ENCODE peak calls at places on chromosomes 1 and 21, in four cellular contexts. N is cerebellum; I is naive thymus-derived CD4-positive, alpha-beta T cell; T is sciatic nerve. L is an unnamed sample.

GRCh38 chr1:1397839-1398523 is 1.2 kb downstream of the CCNL2 start:
- DNase-seq in T (no peak), N (no peak), I (no peak), L (no peak)

GRCh38 chr21:25898671-25899070 is 163.9 kb downstream of the GABPA start:
- DNase-seq in T (no peak), N (no peak), I (no peak), L (no peak)

GRCh38 chr1:211813590-211813989 is 17.0 kb downstream of the LPGAT1 start:
- DNase-seq in N (peak; percentile 22), T (no peak), I (no peak), L (peak; percentile 40)

GRCh38 chr1:231410041-231410591 is 12.0 kb downstream of the EGLN1 start:
- DNase-seq in T (no peak), N (no peak), I (no peak), L (peak; percentile 14)

GRCh38 chr1:33332357-33332789 is 11.5 kb upstream of the A3GALT2 start:
- DNase-seq in T (peak; percentile 55), N (peak; percentile 65), I (no peak), L (no peak)

GRCh38 chr1:94607398-94607797 is 65.8 kb upstream of the F3 start:
- DNase-seq in I (no peak), T (no peak), N (no peak), L (no peak)

GRCh38 chr1:42567038-42567437 is 91.2 kb upstream of the PPIH start:
- DNase-seq in T (no peak), I (no peak), N (no peak), L (no peak)

GRCh38 chr1:160076295-160076694 is 5.0 kb upstream of the KCNJ9 start:
- DNase-seq in I (no peak), N (no peak), T (no peak), L (no peak)

GRCh38 chr1:202192770-202193613 is 607 bp upstream of the LGR6 start:
- DNase-seq in T (no peak), I (peak; percentile 57), N (peak; percentile 45), L (no peak)

GRCh38 chr1:190170321-190170720 is 307.3 kb downstream of the BRINP3 start:
- DNase-seq in N (no peak), T (no peak), I (no peak), L (no peak)

GRCh38 chr1:145994391-145995120 is 1.8 kb downstream of the TXNIP start:
- DNase-seq in I (no peak), T (no peak), N (no peak), L (no peak)

GRCh38 chr1:50701706-50702317 is 258.3 kb downstream of the FAF1 start:
- DNase-seq in N (no peak), I (no peak), T (no peak), L (no peak)

GRCh38 chr1:169680377-169681019 is 30.9 kb downstream of the SELL start:
- DNase-seq in I (peak; percentile 38), T (no peak), N (no peak), L (no peak)

GRCh38 chr21:31184462-31184861 is 146.2 kb upstream of the KRTAP19-8 start:
- DNase-seq in I (peak; percentile 76), N (no peak), T (no peak), L (no peak)

GRCh38 chr1:152118915-152119314 is 3.7 kb upstream of the TCHH start:
- DNase-seq in I (no peak), N (no peak), T (no peak), L (no peak)

GRCh38 chr1:229270547-229271447 is at the start of gene RAB4A:
- DNase-seq in N (peak; percentile 91), I (peak; percentile 85), T (peak; percentile 89), L (peak; percentile 37)

GRCh38 chr1:118949317-118949716 is 38.8 kb downstream of the TBX15 start:
- DNase-seq in T (no peak), I (no peak), N (no peak), L (no peak)

GRCh38 chr1:41804176-41804575 is 114.5 kb downstream of the HIVEP3 start:
- DNase-seq in N (peak; percentile 59), I (no peak), T (no peak), L (no peak)

GRCh38 chr1:241749041-241749798 is 97.1 kb downstream of the WDR64 start:
- DNase-seq in I (no peak), T (no peak), N (no peak), L (no peak)

GRCh38 chr1:24384251-24385090 is 29.1 kb downstream of the STPG1 start:
- DNase-seq in I (peak; percentile 45), N (no peak), T (no peak), L (no peak)

L was measured in NCI-H446 treated with DMSO at 0.1 percent for 48 hours.